ENCODE peak calls at places on chromosomes 11 and 22, in nine cellular contexts. T is T-helper 9 cell, M is RPMI7951, G is trophoblast cell, R is NCI-H226, E is coronary artery, K is mesothelial cell of epicardium, O is endodermal cell, Z is GM20000. U is an unnamed sample.
A peak's percentile ranks its signal among the peaks of the same experiment; 100 is the strongest.

GRCh38 chr11:35011389-35011788 is 95.0 kb downstream of the PDHX start:
- DNase-seq in T (no peak), M (no peak), G (peak; percentile 49), R (no peak), E (no peak), K (no peak), O (no peak), Z (no peak), U (no peak)

GRCh38 chr11:90737328-90738050 is 514.6 kb upstream of the CHORDC1 start:
- DNase-seq in T (no peak), M (no peak), G (no peak), R (no peak), E (no peak), K (no peak), O (peak; percentile 48), Z (no peak), U (no peak)

GRCh38 chr11:72038491-72038890 is 39.8 kb downstream of the IL18BP start:
- DNase-seq in T (no peak), M (peak; percentile 71), G (no peak), R (peak; percentile 33), E (peak; percentile 86), K (no peak), O (no peak), Z (no peak), U (no peak)

GRCh38 chr22:49934891-49935557 is 16.6 kb downstream of the CRELD2 start:
- DNase-seq in T (peak; percentile 83), M (no peak), G (no peak), R (peak; percentile 32), E (no peak), K (no peak), O (peak; percentile 80), Z (peak; percentile 90), U (peak; percentile 51)

GRCh38 chr22:19799322-19800190 is 39.0 kb downstream of the TBX1 start:
- DNase-seq in T (no peak), M (peak; percentile 98), G (peak; percentile 94), R (no peak), E (no peak), K (peak; percentile 65), O (no peak), Z (no peak), U (peak; percentile 96)

GRCh38 chr11:119367661-119368120 is 13.8 kb downstream of the USP2 start:
- DNase-seq in T (no peak), M (no peak), G (no peak), R (peak; percentile 78), E (no peak), K (no peak), O (peak; percentile 28), Z (no peak), U (no peak)

GRCh38 chr22:30969532-30970355 is 679 bp downstream of the TUG1 start:
- DNase-seq in T (no peak), M (peak; percentile 35), G (peak; percentile 45), R (peak; percentile 17), E (peak; percentile 77), K (no peak), O (peak; percentile 74), Z (peak; percentile 69), U (peak; percentile 31)

GRCh38 chr11:60860943-60861342 is 5.2 kb upstream of the PTGDR2 start:
- DNase-seq in T (no peak), M (no peak), G (no peak), R (no peak), E (no peak), K (no peak), O (no peak), Z (no peak), U (no peak)

GRCh38 chr11:43788394-43788793 is 92.2 kb upstream of the ALKBH3 start:
- DNase-seq in T (no peak), M (no peak), G (no peak), R (no peak), E (no peak), K (no peak), O (no peak), Z (no peak), U (no peak)

GRCh38 chr11:37574361-37574760 is 976.3 kb upstream of the RAG2 start:
- DNase-seq in T (no peak), M (no peak), G (no peak), R (peak; percentile 69), E (no peak), K (no peak), O (no peak), Z (no peak), U (no peak)

GRCh38 chr11:118274184-118274583 is 10.1 kb upstream of the MPZL2 start:
- DNase-seq in T (no peak), M (no peak), G (no peak), R (no peak), E (no peak), K (no peak), O (no peak), Z (no peak), U (peak; percentile 69)

GRCh38 chr22:38849816-38850215 is 6.0 kb upstream of the NPTXR start:
- DNase-seq in T (no peak), M (no peak), G (no peak), R (no peak), E (no peak), K (no peak), O (no peak), Z (no peak), U (no peak)

GRCh38 chr11:114199051-114199450 is 97.1 kb upstream of the NNMT start:
- DNase-seq in T (no peak), M (no peak), G (no peak), R (no peak), E (no peak), K (no peak), O (no peak), Z (no peak), U (no peak)

GRCh38 chr11:72605958-72606357 is 68.3 kb downstream of the PDE2A start:
- DNase-seq in T (no peak), M (no peak), G (no peak), R (peak; percentile 33), E (no peak), K (no peak), O (no peak), Z (no peak), U (no peak)

GRCh38 chr11:32706985-32707736 is 87.3 kb downstream of the CCDC73 start:
- DNase-seq in T (no peak), M (peak; percentile 80), G (peak; percentile 34), R (peak; percentile 52), E (no peak), K (no peak), O (no peak), Z (peak; percentile 49), U (peak; percentile 94)

GRCh38 chr22:37321288-37321687 is 39.0 kb downstream of the CYTH4 start:
- DNase-seq in T (no peak), M (no peak), G (no peak), R (no peak), E (no peak), K (no peak), O (no peak), Z (no peak), U (no peak)

GRCh38 chr22:41915035-41915782 is at the start of gene SHISA8:
- DNase-seq in T (peak; percentile 59), M (no peak), G (peak; percentile 55), R (no peak), E (no peak), K (peak; percentile 74), O (peak; percentile 83), Z (peak; percentile 88), U (no peak)

GRCh38 chr11:121199516-121199915 is 93.1 kb upstream of the SC5D start:
- DNase-seq in T (no peak), M (no peak), G (no peak), R (no peak), E (no peak), K (no peak), O (no peak), Z (no peak), U (no peak)

GRCh38 chr11:95490625-95491024 is 259.6 kb upstream of the SESN3 start:
- DNase-seq in T (no peak), M (no peak), G (peak; percentile 12), R (peak; percentile 6), E (no peak), K (no peak), O (no peak), Z (no peak), U (no peak)

GRCh38 chr22:38228873-38229740 is 27.3 kb downstream of the MAFF start:
- DNase-seq in T (no peak), M (peak; percentile 87), G (no peak), R (no peak), E (no peak), K (no peak), O (no peak), Z (no peak), U (peak; percentile 74)

GRCh38 chr11:2314525-2315394 is 12.9 kb downstream of the TSPAN32 start:
- DNase-seq in T (no peak), M (peak; percentile 84), G (no peak), R (peak; percentile 72), E (peak; percentile 91), K (peak; percentile 82), O (no peak), Z (no peak), U (peak; percentile 42)

GRCh38 chr11:19200410-19201201 is 1.2 kb downstream of the CSRP3 start:
- DNase-seq in T (no peak), M (peak; percentile 77), G (no peak), R (peak; percentile 96), E (no peak), K (no peak), O (no peak), Z (no peak), U (peak; percentile 95)

GRCh38 chr22:36160499-36160942 is at the start of gene APOL3:
- DNase-seq in T (peak; percentile 32), M (peak; percentile 76), G (peak; percentile 19), R (no peak), E (peak; percentile 85), K (no peak), O (no peak), Z (peak; percentile 29), U (peak; percentile 40)

GRCh38 chr11:119810478-119811232 is 81.7 kb upstream of the NECTIN1 start:
- DNase-seq in T (no peak), M (peak; percentile 35), G (no peak), R (no peak), E (no peak), K (no peak), O (no peak), Z (no peak), U (peak; percentile 15)

GRCh38 chr22:29204617-29205183 is 996 bp upstream of the EMID1 start:
- DNase-seq in T (no peak), M (no peak), G (no peak), R (no peak), E (no peak), K (no peak), O (no peak), Z (no peak), U (no peak)

GRCh38 chr11:120186408-120186798 is 24.4 kb upstream of the OAF start:
- DNase-seq in T (no peak), M (no peak), G (no peak), R (no peak), E (no peak), K (no peak), O (no peak), Z (no peak), U (no peak)

GRCh38 chr11:13891911-13892310 is 70.6 kb upstream of the SPON1 start:
- DNase-seq in T (no peak), M (no peak), G (peak; percentile 64), R (no peak), E (no peak), K (no peak), O (no peak), Z (no peak), U (no peak)

GRCh38 chr11:63888170-63889086 is 28.5 kb downstream of the RCOR2 start:
- DNase-seq in T (peak; percentile 67), M (no peak), G (peak; percentile 80), R (peak; percentile 77), E (no peak), K (no peak), O (peak; percentile 90), Z (peak; percentile 72), U (peak; percentile 57)

GRCh38 chr22:39254789-39255298 is 10.1 kb upstream of the PDGFB start:
- DNase-seq in T (peak; percentile 34), M (peak; percentile 78), G (peak; percentile 33), R (peak; percentile 33), E (no peak), K (no peak), O (peak; percentile 59), Z (peak; percentile 87), U (peak; percentile 77)

GRCh38 chr11:61061081-61061826 is 41.0 kb upstream of the CD5 start:
- DNase-seq in T (peak; percentile 66), M (peak; percentile 45), G (peak; percentile 48), R (peak; percentile 7), E (peak; percentile 49), K (no peak), O (peak; percentile 36), Z (peak; percentile 71), U (peak; percentile 50)

GRCh38 chr11:9777525-9777924 is 113.6 kb downstream of the SWAP70 start:
- DNase-seq in T (no peak), M (no peak), G (no peak), R (no peak), E (no peak), K (no peak), O (no peak), Z (no peak), U (no peak)